ENCODE peak calls at places on chromosomes 3 and 15, in seven cellular contexts. One of them, this sample, is unnamed.

GRCh38 chr3:151379083-151379734 is 5.3 kb downstream of the P2RY12 start:
- DNase-seq in gastrocnemius medialis: no peak
- DNase-seq in uterus: no peak
- DNase-seq in nephron progenitor cell: peak
- DNase-seq in cardiac fibroblast: peak
- DNase-seq in AG04450: no peak
- DNase-seq in coronary artery: no peak
- DNase-seq in this sample: peak

GRCh38 chr15:99729920-99730319 is 3.3 kb downstream of the LYSMD4 start:
- DNase-seq in gastrocnemius medialis: no peak
- DNase-seq in uterus: peak
- DNase-seq in nephron progenitor cell: peak
- DNase-seq in cardiac fibroblast: peak
- DNase-seq in AG04450: no peak
- DNase-seq in coronary artery: no peak
- DNase-seq in this sample: peak

GRCh38 chr15:25789206-25789605 is 73.9 kb downstream of the ATP10A start:
- DNase-seq in gastrocnemius medialis: no peak
- DNase-seq in uterus: peak
- DNase-seq in nephron progenitor cell: no peak
- DNase-seq in cardiac fibroblast: peak
- DNase-seq in AG04450: no peak
- DNase-seq in coronary artery: no peak
- DNase-seq in this sample: no peak

GRCh38 chr3:17290894-17291293 is 406.1 kb downstream of the PLCL2 start:
- DNase-seq in gastrocnemius medialis: no peak
- DNase-seq in uterus: no peak
- DNase-seq in nephron progenitor cell: no peak
- DNase-seq in cardiac fibroblast: no peak
- DNase-seq in AG04450: no peak
- DNase-seq in coronary artery: no peak
- DNase-seq in this sample: peak

GRCh38 chr3:127587876-127588275 is 2.7 kb downstream of the TPRA1 start:
- DNase-seq in gastrocnemius medialis: no peak
- DNase-seq in uterus: no peak
- DNase-seq in nephron progenitor cell: no peak
- DNase-seq in cardiac fibroblast: no peak
- DNase-seq in AG04450: no peak
- DNase-seq in coronary artery: no peak
- DNase-seq in this sample: no peak

GRCh38 chr3:139202226-139202958 is 141.4 kb upstream of the MRPS22 start:
- DNase-seq in gastrocnemius medialis: no peak
- DNase-seq in uterus: no peak
- DNase-seq in nephron progenitor cell: peak
- DNase-seq in cardiac fibroblast: no peak
- DNase-seq in AG04450: no peak
- DNase-seq in coronary artery: no peak
- DNase-seq in this sample: no peak

GRCh38 chr3:87311309-87311708 is 34.9 kb upstream of the POU1F1 start:
- DNase-seq in gastrocnemius medialis: no peak
- DNase-seq in uterus: no peak
- DNase-seq in nephron progenitor cell: no peak
- DNase-seq in cardiac fibroblast: no peak
- DNase-seq in AG04450: no peak
- DNase-seq in coronary artery: no peak
- DNase-seq in this sample: no peak

GRCh38 chr3:134004841-134005240 is 24.9 kb downstream of the SLCO2A1 start:
- DNase-seq in gastrocnemius medialis: no peak
- DNase-seq in uterus: no peak
- DNase-seq in nephron progenitor cell: no peak
- DNase-seq in cardiac fibroblast: peak
- DNase-seq in AG04450: no peak
- DNase-seq in coronary artery: no peak
- DNase-seq in this sample: no peak

GRCh38 chr3:133857767-133858166 is 37.9 kb downstream of the RAB6B start:
- DNase-seq in gastrocnemius medialis: no peak
- DNase-seq in uterus: no peak
- DNase-seq in nephron progenitor cell: no peak
- DNase-seq in cardiac fibroblast: no peak
- DNase-seq in AG04450: no peak
- DNase-seq in coronary artery: no peak
- DNase-seq in this sample: no peak

GRCh38 chr3:140011611-140012277 is 76.8 kb downstream of the CLSTN2 start:
- DNase-seq in gastrocnemius medialis: no peak
- DNase-seq in uterus: no peak
- DNase-seq in nephron progenitor cell: no peak
- DNase-seq in cardiac fibroblast: no peak
- DNase-seq in AG04450: no peak
- DNase-seq in coronary artery: no peak
- DNase-seq in this sample: no peak

GRCh38 chr3:164673738-164674137 is 404.6 kb downstream of the SI start:
- DNase-seq in gastrocnemius medialis: no peak
- DNase-seq in uterus: no peak
- DNase-seq in nephron progenitor cell: no peak
- DNase-seq in cardiac fibroblast: no peak
- DNase-seq in AG04450: no peak
- DNase-seq in coronary artery: no peak
- DNase-seq in this sample: no peak

GRCh38 chr3:12159227-12159601 is 502 bp upstream of the TIMP4 start:
- DNase-seq in gastrocnemius medialis: no peak
- DNase-seq in uterus: no peak
- DNase-seq in nephron progenitor cell: no peak
- DNase-seq in cardiac fibroblast: peak
- DNase-seq in AG04450: no peak
- DNase-seq in coronary artery: no peak
- DNase-seq in this sample: no peak

GRCh38 chr15:65902373-65902772 is 33.1 kb downstream of the RAB11A start:
- DNase-seq in gastrocnemius medialis: peak
- DNase-seq in uterus: peak
- DNase-seq in nephron progenitor cell: no peak
- DNase-seq in cardiac fibroblast: peak
- DNase-seq in AG04450: no peak
- DNase-seq in coronary artery: no peak
- DNase-seq in this sample: no peak

GRCh38 chr3:127325630-127325961 is 37.8 kb upstream of the PRR20G start:
- DNase-seq in gastrocnemius medialis: no peak
- DNase-seq in uterus: no peak
- DNase-seq in nephron progenitor cell: no peak
- DNase-seq in cardiac fibroblast: peak
- DNase-seq in AG04450: no peak
- DNase-seq in coronary artery: no peak
- DNase-seq in this sample: no peak

GRCh38 chr15:66777054-66777453 is 75.0 kb downstream of the SMAD6 start:
- DNase-seq in gastrocnemius medialis: no peak
- DNase-seq in uterus: no peak
- DNase-seq in nephron progenitor cell: no peak
- DNase-seq in cardiac fibroblast: no peak
- DNase-seq in AG04450: no peak
- DNase-seq in coronary artery: no peak
- DNase-seq in this sample: no peak

GRCh38 chr3:167913218-167913902 is 177.8 kb downstream of the SERPINI1 start:
- DNase-seq in gastrocnemius medialis: no peak
- DNase-seq in uterus: no peak
- DNase-seq in nephron progenitor cell: peak
- DNase-seq in cardiac fibroblast: peak
- DNase-seq in AG04450: no peak
- DNase-seq in coronary artery: no peak
- DNase-seq in this sample: no peak

GRCh38 chr3:79473993-79474392 is 293.8 kb downstream of the ROBO1 start:
- DNase-seq in gastrocnemius medialis: no peak
- DNase-seq in uterus: no peak
- DNase-seq in nephron progenitor cell: no peak
- DNase-seq in cardiac fibroblast: no peak
- DNase-seq in AG04450: no peak
- DNase-seq in coronary artery: no peak
- DNase-seq in this sample: no peak

GRCh38 chr3:88075061-88075460 is 16.0 kb downstream of the ZNF654 start:
- DNase-seq in gastrocnemius medialis: no peak
- DNase-seq in uterus: no peak
- DNase-seq in nephron progenitor cell: no peak
- DNase-seq in cardiac fibroblast: no peak
- DNase-seq in AG04450: no peak
- DNase-seq in coronary artery: no peak
- DNase-seq in this sample: no peak

GRCh38 chr15:78822514-78822913 is 11.2 kb upstream of the ADAMTS7 start:
- DNase-seq in gastrocnemius medialis: no peak
- DNase-seq in uterus: no peak
- DNase-seq in nephron progenitor cell: no peak
- DNase-seq in cardiac fibroblast: no peak
- DNase-seq in AG04450: no peak
- DNase-seq in coronary artery: no peak
- DNase-seq in this sample: no peak

GRCh38 chr15:85925649-85926237 is 131.0 kb upstream of the KLHL25 start:
- DNase-seq in gastrocnemius medialis: no peak
- DNase-seq in uterus: no peak
- DNase-seq in nephron progenitor cell: no peak
- DNase-seq in cardiac fibroblast: no peak
- DNase-seq in AG04450: no peak
- DNase-seq in coronary artery: no peak
- DNase-seq in this sample: no peak

GRCh38 chr15:50267577-50267976 is 2.1 kb upstream of the HDC start:
- DNase-seq in gastrocnemius medialis: no peak
- DNase-seq in uterus: no peak
- DNase-seq in nephron progenitor cell: no peak
- DNase-seq in cardiac fibroblast: no peak
- DNase-seq in AG04450: no peak
- DNase-seq in coronary artery: no peak
- DNase-seq in this sample: no peak

GRCh38 chr3:12948891-12949711 is 107.7 kb upstream of the RPL32 start:
- DNase-seq in gastrocnemius medialis: no peak
- DNase-seq in uterus: no peak
- DNase-seq in nephron progenitor cell: no peak
- DNase-seq in cardiac fibroblast: peak
- DNase-seq in AG04450: no peak
- DNase-seq in coronary artery: no peak
- DNase-seq in this sample: no peak

GRCh38 chr3:126399348-126399730 is 4.6 kb downstream of the CFAP100 start:
- DNase-seq in gastrocnemius medialis: no peak
- DNase-seq in uterus: no peak
- DNase-seq in nephron progenitor cell: no peak
- DNase-seq in cardiac fibroblast: no peak
- DNase-seq in AG04450: no peak
- DNase-seq in coronary artery: no peak
- DNase-seq in this sample: no peak

GRCh38 chr15:40984963-40985362 is 31.7 kb downstream of the CHAC1 start:
- DNase-seq in gastrocnemius medialis: no peak
- DNase-seq in uterus: no peak
- DNase-seq in nephron progenitor cell: no peak
- DNase-seq in cardiac fibroblast: peak
- DNase-seq in AG04450: peak
- DNase-seq in coronary artery: no peak
- DNase-seq in this sample: no peak

DNA sequence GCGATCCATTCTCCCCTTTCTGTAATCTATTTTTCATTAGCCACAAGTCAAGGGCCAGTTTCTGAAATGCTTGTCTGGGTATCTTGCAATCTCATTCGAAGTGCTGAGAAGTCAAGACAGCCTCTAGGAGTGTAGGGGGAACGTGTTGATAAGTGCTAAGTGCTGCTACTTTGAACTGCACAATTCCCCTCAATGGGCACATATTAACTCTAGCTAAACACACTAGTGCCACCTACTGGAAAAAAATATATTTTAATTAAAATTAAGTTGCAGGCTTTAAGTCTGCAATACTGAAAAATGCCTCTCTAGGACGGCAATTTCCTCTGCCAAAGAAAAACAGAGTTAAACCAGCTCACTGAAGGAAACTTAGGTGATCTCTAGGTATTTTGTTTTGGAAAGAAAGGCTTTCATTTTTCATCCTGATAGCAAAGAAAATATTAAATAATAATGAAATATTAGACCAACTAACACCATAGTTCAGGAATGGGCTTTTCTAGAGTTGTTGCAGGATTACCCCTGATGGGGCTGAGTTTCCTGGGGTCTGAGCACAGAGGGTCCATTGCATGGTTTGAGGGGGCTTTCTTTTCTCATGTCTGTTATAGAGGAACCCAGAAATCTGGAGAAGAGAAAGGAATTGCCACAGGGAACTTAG is 181.9 kb upstream of the KBTBD8 start:
- DNase-seq in gastrocnemius medialis: no peak
- DNase-seq in uterus: no peak
- DNase-seq in nephron progenitor cell: peak
- DNase-seq in cardiac fibroblast: peak
- DNase-seq in AG04450: peak
- DNase-seq in coronary artery: no peak
- DNase-seq in this sample: no peak
- TF ChIP-seq CTCF in gastrocnemius medialis: peak
- TF ChIP-seq CTCF in uterus: peak
- TF ChIP-seq CTCF in nephron progenitor cell: peak
- TF ChIP-seq CTCF in cardiac fibroblast: peak
- TF ChIP-seq CTCF in AG04450: peak
- TF ChIP-seq CTCF in coronary artery: peak
- TF ChIP-seq CTCF in this sample: peak

GRCh38 chr3:37441689-37442088 is 267.3 kb upstream of the LRRFIP2 start:
- DNase-seq in gastrocnemius medialis: no peak
- DNase-seq in uterus: no peak
- DNase-seq in nephron progenitor cell: no peak
- DNase-seq in cardiac fibroblast: no peak
- DNase-seq in AG04450: no peak
- DNase-seq in coronary artery: no peak
- DNase-seq in this sample: no peak
- TF ChIP-seq CTCF in gastrocnemius medialis: no peak
- TF ChIP-seq CTCF in uterus: no peak
- TF ChIP-seq CTCF in nephron progenitor cell: no peak
- TF ChIP-seq CTCF in cardiac fibroblast: no peak
- TF ChIP-seq CTCF in AG04450: no peak
- TF ChIP-seq CTCF in coronary artery: no peak
- TF ChIP-seq CTCF in this sample: no peak

DNA sequence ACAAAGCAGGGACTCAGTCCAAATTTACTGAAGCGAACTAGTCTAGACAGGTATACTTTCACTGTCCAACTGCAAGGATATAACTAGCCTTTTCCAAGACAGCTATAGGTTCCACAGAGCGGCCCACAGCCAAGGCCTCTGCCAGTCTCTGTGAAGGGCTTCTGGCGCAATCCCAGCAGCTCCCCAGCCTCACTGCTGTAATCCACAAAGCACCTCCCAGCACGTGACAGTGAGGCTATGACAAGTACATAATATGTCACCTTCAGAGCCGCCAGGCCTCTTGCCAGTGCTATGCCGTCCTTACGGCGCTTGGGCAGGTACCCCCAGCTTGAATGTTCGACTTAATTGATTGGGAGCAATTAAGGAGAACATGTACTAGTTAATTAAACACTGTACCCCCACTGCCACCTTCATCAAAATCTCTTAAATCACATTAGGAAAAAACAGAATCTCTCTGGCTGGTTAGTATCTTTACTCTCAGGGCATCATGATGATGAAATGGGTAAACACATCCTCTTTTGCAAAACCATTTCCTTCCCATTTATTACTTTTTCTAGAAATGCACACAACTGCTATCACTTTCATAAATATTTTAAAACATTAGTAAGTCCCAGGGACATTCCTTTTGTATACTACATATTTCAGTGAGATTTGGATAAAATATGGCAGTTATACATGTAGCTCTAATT is 169.9 kb downstream of the XXYLT1 start:
- DNase-seq in gastrocnemius medialis: no peak
- DNase-seq in uterus: no peak
- DNase-seq in nephron progenitor cell: no peak
- DNase-seq in cardiac fibroblast: peak
- DNase-seq in AG04450: no peak
- DNase-seq in coronary artery: no peak
- DNase-seq in this sample: peak
- TF ChIP-seq CTCF in gastrocnemius medialis: no peak
- TF ChIP-seq CTCF in uterus: no peak
- TF ChIP-seq CTCF in nephron progenitor cell: no peak
- TF ChIP-seq CTCF in cardiac fibroblast: no peak
- TF ChIP-seq CTCF in AG04450: no peak
- TF ChIP-seq CTCF in coronary artery: no peak
- TF ChIP-seq CTCF in this sample: no peak

GRCh38 chr15:80915462-80915861 is 74.2 kb downstream of the MESD start:
- DNase-seq in gastrocnemius medialis: no peak
- DNase-seq in uterus: no peak
- DNase-seq in nephron progenitor cell: no peak
- DNase-seq in cardiac fibroblast: no peak
- DNase-seq in AG04450: no peak
- DNase-seq in coronary artery: no peak
- DNase-seq in this sample: no peak
- TF ChIP-seq CTCF in gastrocnemius medialis: no peak
- TF ChIP-seq CTCF in uterus: no peak
- TF ChIP-seq CTCF in nephron progenitor cell: no peak
- TF ChIP-seq CTCF in cardiac fibroblast: no peak
- TF ChIP-seq CTCF in AG04450: no peak
- TF ChIP-seq CTCF in coronary artery: no peak
- TF ChIP-seq CTCF in this sample: no peak